ENCODE peak calls at places on chromosomes 6 and 20, in six cellular contexts. M, C, Z, N, E and X are unnamed samples.

GRCh38 chr20:24589381-24589780 is 120.0 kb downstream of the SYNDIG1 start:
- DNase-seq in Z (no peak), N (no peak), E (no peak), C (no peak), M (no peak), X (no peak)

GRCh38 chr20:49858076-49858565 is 45.5 kb downstream of the SLC9A8 start:
- DNase-seq in E (no peak), N (no peak), Z (no peak), M (no peak), C (no peak), X (no peak)

GRCh38 chr6:133621751-133622150 is 267.2 kb upstream of the TCF21 start:
- DNase-seq in M (no peak), C (no peak), Z (no peak), E (no peak), N (no peak), X (no peak)

GRCh38 chr6:4567141-4567540 is 209.1 kb upstream of the CDYL start:
- DNase-seq in Z (no peak), E (no peak), M (no peak), N (no peak), C (peak; percentile 9), X (no peak)

GRCh38 chr6:422423-423061 is 31.0 kb downstream of the IRF4 start:
- DNase-seq in E (no peak), N (peak; percentile 65), C (peak; percentile 66), M (no peak), Z (peak; percentile 91), X (no peak)

GRCh38 chr6:100761841-100762240 is 119.3 kb downstream of the ASCC3 start:
- DNase-seq in Z (no peak), M (no peak), N (no peak), E (no peak), C (no peak), X (no peak)

GRCh38 chr6:160792711-160793110 is 90.7 kb downstream of the PLG start:
- DNase-seq in E (no peak), Z (no peak), C (no peak), M (no peak), N (no peak), X (no peak)

GRCh38 chr6:158414900-158415299 is 102.6 kb downstream of the TULP4 start:
- DNase-seq in N (no peak), Z (no peak), C (no peak), M (no peak), E (no peak), X (no peak)

GRCh38 chr6:5174756-5175155 is 86.0 kb downstream of the LYRM4 start:
- DNase-seq in E (no peak), Z (no peak), C (no peak), N (no peak), M (no peak), X (no peak)

GRCh38 chr20:32456869-32457421 is 98.8 kb downstream of the ASXL1 start:
- DNase-seq in C (no peak), N (peak; percentile 56), M (no peak), E (peak; percentile 29), Z (peak; percentile 40), X (no peak)

GRCh38 chr20:8935878-8936277 is 133.0 kb upstream of the PLCB4 start:
- DNase-seq in N (no peak), E (no peak), Z (no peak), M (no peak), C (no peak), X (no peak)

GRCh38 chr6:117210279-117210678 is 55.1 kb upstream of the VGLL2 start:
- DNase-seq in E (no peak), N (no peak), Z (no peak), C (no peak), M (no peak), X (no peak)

GRCh38 chr6:33344771-33345697 is 27.5 kb upstream of the ZBTB22 start:
- DNase-seq in N (peak; percentile 46), Z (peak; percentile 80), C (peak; percentile 47), E (peak; percentile 79), M (peak; percentile 75), X (peak; percentile 45)

GRCh38 chr6:12288844-12289654 is 1.1 kb upstream of the EDN1 start:
- DNase-seq in Z (peak; percentile 78), E (peak; percentile 38), N (peak; percentile 67), M (peak; percentile 71), C (peak; percentile 57), X (no peak)

GRCh38 chr6:3117912-3118352 is 579 bp upstream of the BPHL start:
- DNase-seq in Z (no peak), C (no peak), E (no peak), M (no peak), N (no peak), X (no peak)

GRCh38 chr6:164928041-164928321 is 381.4 kb downstream of the C6orf118 start:
- DNase-seq in Z (no peak), M (no peak), N (no peak), E (no peak), C (no peak), X (no peak)

GRCh38 chr6:74834967-74835366 is 370.9 kb downstream of the COL12A1 start:
- DNase-seq in E (no peak), C (no peak), N (no peak), M (no peak), Z (no peak), X (no peak)

GRCh38 chr20:45833030-45833882 is at the start of gene SNX21:
- DNase-seq in Z (peak; percentile 75), E (no peak), M (peak; percentile 82), N (peak; percentile 35), C (peak; percentile 60), X (peak; percentile 3)

GRCh38 chr6:53573299-53573698 is 28.4 kb upstream of the GCLC start:
- DNase-seq in N (no peak), E (no peak), C (no peak), Z (peak; percentile 4), M (no peak), X (no peak)

GRCh38 chr20:46826343-46826984 is 68.2 kb upstream of the EYA2 start:
- DNase-seq in M (no peak), N (no peak), E (no peak), C (no peak), Z (no peak), X (no peak)

GRCh38 chr20:59082981-59083380 is 40.4 kb upstream of the PRELID3B start:
- DNase-seq in E (no peak), M (no peak), N (no peak), C (peak; percentile 28), Z (no peak), X (no peak)

GRCh38 chr20:59729476-59729875 is 125.1 kb downstream of the PHACTR3 start:
- DNase-seq in C (no peak), N (no peak), E (no peak), Z (no peak), M (no peak), X (no peak)

GRCh38 chr6:74606488-74607135 is 599.2 kb downstream of the COL12A1 start:
- DNase-seq in Z (peak; percentile 48), E (no peak), M (no peak), N (no peak), C (peak; percentile 40), X (no peak)

GRCh38 chr6:142846459-142846831 is 98.5 kb downstream of the HIVEP2 start:
- DNase-seq in E (no peak), N (no peak), M (no peak), C (no peak), Z (no peak), X (no peak)

GRCh38 chr6:8707956-8708772 is 272.8 kb upstream of the SLC35B3 start:
- DNase-seq in C (peak; percentile 15), E (no peak), Z (peak; percentile 63), M (peak; percentile 3), N (no peak), X (no peak)

GRCh38 chr6:54291146-54291545 is 17.1 kb upstream of the TINAG start:
- DNase-seq in Z (peak; percentile 30), C (peak; percentile 43), N (no peak), E (no peak), M (no peak), X (no peak)

GRCh38 chr20:536426-537012 is 7.1 kb downstream of the CSNK2A1 start:
- DNase-seq in N (no peak), E (no peak), Z (no peak), M (no peak), C (no peak), X (no peak)

GRCh38 chr6:2665169-2666070 is 85.3 kb downstream of the MYLK4 start:
- DNase-seq in N (no peak), C (no peak), E (no peak), Z (no peak), M (no peak), X (no peak)

GRCh38 chr6:14549871-14550270 is 432.3 kb downstream of the CD83 start:
- DNase-seq in C (no peak), M (peak; percentile 11), E (no peak), N (no peak), Z (no peak), X (no peak)

GRCh38 chr6:26020291-26020982 is 57.8 kb downstream of the TRIM38 start:
- DNase-seq in E (peak; percentile 84), N (peak; percentile 79), Z (peak; percentile 87), C (peak; percentile 77), M (peak; percentile 88), X (peak; percentile 58)

GRCh38 chr6:109715616-109716015 is 24.5 kb downstream of the FIG4 start:
- DNase-seq in C (no peak), N (no peak), M (no peak), Z (no peak), E (no peak), X (no peak)

GRCh38 chr6:22147983-22148797 is 148.6 kb downstream of the PRL start:
- DNase-seq in M (peak; percentile 21), C (peak; percentile 49), E (no peak), N (no peak), Z (no peak), X (no peak)

GRCh38 chr6:27650620-27651370 is 177.9 kb upstream of the ZNF184 start:
- DNase-seq in Z (peak; percentile 73), E (no peak), N (peak; percentile 75), M (peak; percentile 23), C (no peak), X (no peak)

GRCh38 chr20:25220021-25220730 is 24.7 kb downstream of the ENTPD6 start:
- DNase-seq in C (no peak), M (no peak), Z (peak; percentile 36), N (no peak), E (no peak), X (no peak)